ENCODE peak calls at places on chromosomes 12 and 14, in four cellular contexts. B is NCI-H748 treated with DMSO at 0.1 percent for 48 hours; Q is stimulated activated CD4-positive, alpha-beta T cell treated with anti-CD3 and anti-CD28 coated beads, Interleukin-1b, Interleukin-23, amount 100 ng/mL, for 4 hours; R is astrocyte of the spinal cord. G is an unnamed sample.

GRCh38 chr12:122871851-122872785 is 23.8 kb downstream of the VPS37B start:
- DNase-seq in B (no peak), Q (no peak), R (peak), G (no peak)

GRCh38 chr12:123044351-123044750 is 63.9 kb downstream of the ARL6IP4 start:
- DNase-seq in B (no peak), Q (no peak), R (no peak), G (no peak)

GRCh38 chr14:102928412-102929348 is 6.2 kb downstream of the AMN start:
- DNase-seq in B (peak), Q (peak), R (no peak), G (no peak)

GRCh38 chr14:76902591-76902990 is 76.4 kb downstream of the LRRC74A start:
- DNase-seq in B (no peak), Q (no peak), R (no peak), G (no peak)

GRCh38 chr12:132333273-132333672 is 3.9 kb upstream of the GALNT9 start:
- DNase-seq in B (no peak), Q (no peak), R (no peak), G (no peak)

GRCh38 chr12:27305673-27306504 is 26.7 kb upstream of the BMAL2 start:
- DNase-seq in B (peak), Q (no peak), R (peak), G (no peak)

GRCh38 chr12:83161451-83161850 is 474.7 kb downstream of the TMTC2 start:
- DNase-seq in B (no peak), Q (no peak), R (peak), G (no peak)

GRCh38 chr14:26846388-26846787 is 248.6 kb upstream of the NOVA1 start:
- DNase-seq in B (no peak), Q (no peak), R (peak), G (no peak)

GRCh38 chr12:754871-755562 is 2.6 kb downstream of the WNK1 start:
- DNase-seq in B (no peak), Q (no peak), R (peak), G (no peak)

G was measured in breast epithelium.